ENCODE peak calls at places on chromosomes 2 and 18, in six cellular contexts. N is stimulated activated CD4-positive, alpha-beta T cell treated with anti-CD3 and anti-CD28 coated beads, TNF-alpha, amount 100 ng/mL, for 48 hours; O is activated CD4-positive, alpha-beta T cell treated with anti-CD3 and anti-CD28 coated beads, Interleukin-2, amount 50 U/mL, for 24 hours; Z is neuronal stem cell; P is MCF 10A; H is OCI-LY7. L is an unnamed sample.

GRCh38 chr2:231646471-231646870 is 53.8 kb downstream of the TEX44 start:
- DNase-seq in N (no peak), P (peak), H (no peak), O (no peak), Z (no peak), L (peak)

GRCh38 chr2:236190674-236191073 is 22.5 kb upstream of the GBX2 start:
- DNase-seq in Z (no peak), N (no peak), O (no peak), H (no peak), P (no peak), L (no peak)

GRCh38 chr2:99940963-99941362 is 201.4 kb downstream of the AFF3 start:
- DNase-seq in H (no peak), P (peak), N (no peak), O (no peak), Z (no peak), L (no peak)

GRCh38 chr2:133768261-133769021 is 200.2 kb upstream of the NCKAP5 start:
- DNase-seq in O (no peak), H (no peak), N (no peak), P (peak), Z (no peak), L (peak)

GRCh38 chr2:101745711-101746694 is 48.5 kb downstream of the MAP4K4 start:
- DNase-seq in H (no peak), Z (no peak), O (no peak), P (peak), N (no peak), L (peak)

GRCh38 chr2:239257511-239257937 is 143.3 kb downstream of the HDAC4 start:
- DNase-seq in P (peak), Z (no peak), H (no peak), O (no peak), N (no peak), L (peak)

GRCh38 chr2:161426788-161427412 is 10.8 kb downstream of the TBR1 start:
- DNase-seq in Z (peak), O (no peak), P (no peak), H (no peak), N (no peak), L (peak)

GRCh38 chr18:68454511-68455228 is 260.2 kb downstream of the TMX3 start:
- DNase-seq in P (peak), H (no peak), Z (no peak), O (no peak), N (no peak), L (peak)

GRCh38 chr2:218645126-218645525 is 14.3 kb downstream of the ZNF142 start:
- DNase-seq in Z (no peak), H (no peak), P (no peak), N (no peak), O (no peak), L (peak)

GRCh38 chr2:232876071-232876977 is 6.3 kb downstream of the SNORC start:
- DNase-seq in N (peak), O (no peak), Z (peak), P (no peak), H (peak), L (peak)

GRCh38 chr2:225584821-225585220 is 185.3 kb downstream of the NYAP2 start:
- DNase-seq in H (peak), Z (no peak), O (no peak), N (no peak), P (no peak), L (no peak)

GRCh38 chr2:18800240-18800971 is 211.0 kb upstream of the NT5C1B start:
- DNase-seq in P (no peak), H (no peak), Z (no peak), N (no peak), O (no peak), L (no peak)

GRCh38 chr2:223668302-223668998 is 66.3 kb upstream of the SCG2 start:
- DNase-seq in N (no peak), H (no peak), Z (no peak), O (no peak), P (no peak), L (no peak)

GRCh38 chr2:66531156-66531555 is 96.2 kb downstream of the MEIS1 start:
- DNase-seq in O (no peak), N (no peak), P (no peak), Z (no peak), H (no peak), L (no peak)

GRCh38 chr2:189412330-189412953 is 28.8 kb upstream of the WDR75 start:
- DNase-seq in N (peak), H (peak), P (peak), Z (peak), O (peak), L (no peak)

GRCh38 chr2:165950438-165950837 is 3.1 kb downstream of the TTC21B start:
- DNase-seq in H (no peak), N (no peak), O (no peak), Z (no peak), P (no peak), L (no peak)

GRCh38 chr18:49021433-49022129 is 70.8 kb upstream of the SMAD7 start:
- DNase-seq in N (peak), H (peak), Z (no peak), P (peak), O (peak), L (peak)

GRCh38 chr18:74420491-74420890 is 36.6 kb downstream of the DIPK1C start:
- DNase-seq in P (no peak), O (no peak), N (no peak), Z (no peak), H (no peak), L (no peak)

GRCh38 chr2:183963609-183964008 is 634.7 kb upstream of the ZNF804A start:
- DNase-seq in N (no peak), H (no peak), Z (no peak), O (no peak), P (no peak), L (no peak)

GRCh38 chr18:36829362-36830140 is 624 bp downstream of the KIAA1328 start:
- DNase-seq in H (no peak), O (no peak), P (no peak), N (peak), Z (no peak), L (no peak)

GRCh38 chr18:42351455-42351854 is 396.4 kb downstream of the PIK3C3 start:
- DNase-seq in O (no peak), N (no peak), P (no peak), H (no peak), Z (no peak), L (no peak)

GRCh38 chr18:49907346-49907929 is 94.1 kb upstream of the ACAA2 start:
- DNase-seq in O (no peak), H (no peak), Z (no peak), N (no peak), P (peak), L (no peak)

GRCh38 chr2:66466435-66466834 is 31.5 kb downstream of the MEIS1 start:
- DNase-seq in Z (no peak), P (no peak), N (no peak), H (no peak), O (no peak), L (no peak)

GRCh38 chr2:238578256-238578655 is 151.5 kb downstream of the ASB1 start:
- DNase-seq in O (no peak), P (no peak), Z (no peak), N (no peak), H (no peak), L (no peak)

GRCh38 chr2:156340818-156341481 is 8.4 kb upstream of the NR4A2 start:
- DNase-seq in N (no peak), H (no peak), P (no peak), O (no peak), Z (peak), L (no peak)

GRCh38 chr2:195612515-195613495 is 44.2 kb upstream of the SLC39A10 start:
- DNase-seq in P (peak), N (no peak), O (no peak), Z (peak), H (no peak), L (peak)

GRCh38 chr2:194346189-194346588 is 1310.8 kb upstream of the SLC39A10 start:
- DNase-seq in P (no peak), O (no peak), H (no peak), Z (peak), N (no peak), L (no peak)

GRCh38 chr2:230811508-230811907 is 53.2 kb upstream of the ITM2C start:
- DNase-seq in O (no peak), H (no peak), P (no peak), Z (no peak), N (no peak), L (no peak)